ENCODE peak calls at places on chromosomes 12 and 14, in five cellular contexts. G is GM13976, R is NCI-H748 treated with DMSO at 0.1 percent for 48 hours, H is kidney epithelial cell, B is amygdala. N is an unnamed sample.

GRCh38 chr12:13268606-13269005 is 72.1 kb downstream of the EMP1 start:
- DNase-seq in G (no peak), R (no peak), H (no peak), B (no peak), N (no peak)

GRCh38 chr14:39034481-39035296 is 68.3 kb downstream of the SEC23A start:
- DNase-seq in G (no peak), R (no peak), H (no peak), B (no peak), N (no peak)

GRCh38 chr14:103625361-103626095 is 3.5 kb upstream of the KLC1 start:
- DNase-seq in G (no peak), R (no peak), H (no peak), B (no peak), N (peak)

GRCh38 chr12:57719777-57720605 is 18.6 kb downstream of the AGAP2 start:
- DNase-seq in G (peak), R (no peak), H (no peak), B (no peak), N (no peak)

GRCh38 chr14:51996148-51996746 is 6.9 kb downstream of the RTRAF start:
- DNase-seq in G (no peak), R (no peak), H (no peak), B (no peak), N (peak)

GRCh38 chr12:32455607-32456063 is 56.3 kb downstream of the FGD4 start:
- DNase-seq in G (peak), R (no peak), H (no peak), B (no peak), N (peak)

GRCh38 chr12:65074932-65075331 is 46.2 kb downstream of the WIF1 start:
- DNase-seq in G (no peak), R (no peak), H (no peak), B (no peak), N (peak)

GRCh38 chr12:82686223-82687019 is at the start of gene TMTC2:
- DNase-seq in G (peak), R (peak), H (peak), B (peak), N (peak)

GRCh38 chr14:69323266-69323966 is 63.5 kb downstream of the GALNT16 start:
- DNase-seq in G (no peak), R (no peak), H (no peak), B (no peak), N (no peak)

GRCh38 chr14:76473381-76474263 is 97.7 kb downstream of the ESRRB start:
- DNase-seq in G (no peak), R (no peak), H (no peak), B (no peak), N (peak)

GRCh38 chr12:3303410-3304136 is 187.4 kb upstream of the PRMT8 start:
- DNase-seq in G (no peak), R (peak), H (no peak), B (no peak), N (no peak)

GRCh38 chr14:103782376-103782775 is 65.0 kb downstream of the PPP1R13B start:
- DNase-seq in G (no peak), R (no peak), H (no peak), B (no peak), N (no peak)

GRCh38 chr12:26870491-26871419 is 37.8 kb upstream of the ITPR2 start:
- DNase-seq in G (no peak), R (no peak), H (peak), B (no peak), N (peak)

GRCh38 chr14:50830932-50831703 is at the start of gene NIN:
- DNase-seq in G (peak), R (peak), H (no peak), B (peak), N (peak)

GRCh38 chr12:96487214-96487613 is 2.2 kb upstream of the CFAP54 start:
- DNase-seq in G (no peak), R (no peak), H (no peak), B (no peak), N (no peak)

GRCh38 chr14:56570295-56570694 is 9.3 kb upstream of the TMEM260 start:
- DNase-seq in G (no peak), R (no peak), H (no peak), B (no peak), N (no peak)

GRCh38 chr14:75476274-75476995 is 45.8 kb upstream of the BATF start:
- DNase-seq in G (no peak), R (peak), H (no peak), B (no peak), N (no peak)

N was measured in GM12865.